ENCODE peak calls at places on chromosomes 5 and 9, in ten cellular contexts. I is HEK293T; S is CD4-positive, alpha-beta memory T cell; J is fibroblast of the conjunctiva; C is hypothalamus; K is naive thymus-derived CD8-positive, alpha-beta T cell; F is effector memory CD8-positive, alpha-beta T cell; B is AG08396; H is HT1080; A is brain pericyte. E is an unnamed sample.

GRCh38 chr9:121736964-121737462 is 85.6 kb downstream of the DAB2IP start:
- DNase-seq in I (peak), S (no peak), J (no peak), C (no peak), K (no peak), F (no peak), B (peak), H (no peak), A (no peak), E (no peak)

GRCh38 chr5:59560553-59560952 is 333.0 kb downstream of the PDE4D start:
- DNase-seq in I (no peak), S (no peak), J (no peak), C (no peak), K (no peak), F (no peak), B (no peak), H (peak), A (no peak), E (no peak)

GRCh38 chr5:37940931-37941623 is 101.2 kb upstream of the GDNF start:
- DNase-seq in I (no peak), S (no peak), J (no peak), C (no peak), K (no peak), F (no peak), B (no peak), H (peak), A (no peak), E (no peak)

GRCh38 chr9:134403682-134404301 is 77.5 kb downstream of the RXRA start:
- DNase-seq in I (no peak), S (peak), J (peak), C (peak), K (peak), F (peak), B (peak), H (peak), A (no peak), E (no peak)

GRCh38 chr9:129626944-129627297 is 958 bp downstream of the NTMT1 start:
- DNase-seq in I (no peak), S (peak), J (no peak), C (no peak), K (no peak), F (no peak), B (peak), H (peak), A (no peak), E (no peak)

GRCh38 chr5:90227688-90228087 is 181.9 kb downstream of the CETN3 start:
- DNase-seq in I (no peak), S (no peak), J (no peak), C (no peak), K (no peak), F (no peak), B (no peak), H (no peak), A (no peak), E (no peak)

GRCh38 chr9:27851858-27852257 is 278.6 kb upstream of the C9orf72 start:
- DNase-seq in I (no peak), S (no peak), J (no peak), C (no peak), K (no peak), F (no peak), B (no peak), H (no peak), A (no peak), E (no peak)

GRCh38 chr5:172870807-172871431 is 36.9 kb downstream of the ERGIC1 start:
- DNase-seq in I (no peak), S (no peak), J (no peak), C (peak), K (no peak), F (no peak), B (no peak), H (no peak), A (no peak), E (no peak)

GRCh38 chr5:82952326-82952725 is 124.9 kb downstream of the TMEM167A start:
- DNase-seq in I (no peak), S (no peak), J (no peak), C (no peak), K (no peak), F (no peak), B (no peak), H (peak), A (no peak), E (no peak)

GRCh38 chr5:133406632-133407276 is 205.6 kb downstream of the FSTL4 start:
- DNase-seq in I (no peak), S (no peak), J (no peak), C (no peak), K (no peak), F (no peak), B (no peak), H (no peak), A (no peak), E (no peak)

GRCh38 chr5:85985167-85985566 is 632.6 kb upstream of the COX7C start:
- DNase-seq in I (no peak), S (no peak), J (no peak), C (no peak), K (no peak), F (no peak), B (no peak), H (no peak), A (no peak), E (no peak)

GRCh38 chr9:35756743-35757526 is 2.9 kb upstream of the MSMP start:
- DNase-seq in I (no peak), S (peak), J (no peak), C (peak), K (peak), F (peak), B (peak), H (no peak), A (no peak), E (peak)

GRCh38 chr9:125524522-125524921 is 182.5 kb downstream of the MAPKAP1 start:
- DNase-seq in I (no peak), S (no peak), J (no peak), C (no peak), K (no peak), F (no peak), B (no peak), H (peak), A (no peak), E (no peak)

GRCh38 chr9:447230-448025 is 232.8 kb downstream of the DOCK8 start:
- DNase-seq in I (no peak), S (peak), J (no peak), C (no peak), K (peak), F (peak), B (no peak), H (peak), A (no peak), E (peak)

GRCh38 chr5:149932445-149933350 is 11.9 kb downstream of the PDE6A start:
- DNase-seq in I (no peak), S (no peak), J (no peak), C (no peak), K (no peak), F (no peak), B (no peak), H (no peak), A (no peak), E (no peak)

GRCh38 chr9:131263701-131264100 is 12.6 kb downstream of the FAM78A start:
- DNase-seq in I (no peak), S (no peak), J (no peak), C (no peak), K (no peak), F (no peak), B (no peak), H (no peak), A (no peak), E (no peak)

GRCh38 chr5:136036991-136037705 is 8.4 kb downstream of the TGFBI start:
- DNase-seq in I (no peak), S (peak), J (no peak), C (no peak), K (no peak), F (peak), B (no peak), H (peak), A (no peak), E (no peak)

GRCh38 chr5:148352696-148353095 is 17.3 kb downstream of the SPINK9 start:
- DNase-seq in I (no peak), S (no peak), J (no peak), C (no peak), K (no peak), F (no peak), B (no peak), H (no peak), A (no peak), E (no peak)

GRCh38 chr5:170426149-170426767 is 37.1 kb upstream of the KCNMB1 start:
- DNase-seq in I (no peak), S (no peak), J (no peak), C (no peak), K (no peak), F (no peak), B (no peak), H (no peak), A (no peak), E (no peak)

GRCh38 chr9:116331241-116331640 is 177.7 kb downstream of the PAPPA start:
- DNase-seq in I (no peak), S (no peak), J (no peak), C (no peak), K (no peak), F (no peak), B (no peak), H (no peak), A (no peak), E (no peak)

GRCh38 chr9:21744320-21744719 is 58.1 kb upstream of the MTAP start:
- DNase-seq in I (no peak), S (no peak), J (no peak), C (no peak), K (no peak), F (no peak), B (no peak), H (no peak), A (no peak), E (no peak)

GRCh38 chr9:75200892-75201470 is 112.7 kb downstream of the OSTF1 start:
- DNase-seq in I (peak), S (peak), J (peak), C (no peak), K (no peak), F (peak), B (peak), H (peak), A (no peak), E (peak)

GRCh38 chr9:18857769-18858168 is 175.2 kb downstream of the SAXO1 start:
- DNase-seq in I (no peak), S (no peak), J (peak), C (no peak), K (no peak), F (no peak), B (no peak), H (peak), A (no peak), E (no peak)

GRCh38 chr5:133467325-133467700 is 145.0 kb downstream of the FSTL4 start:
- DNase-seq in I (no peak), S (peak), J (no peak), C (no peak), K (no peak), F (peak), B (no peak), H (no peak), A (peak), E (no peak)

GRCh38 chr5:56986631-56986957 is 34.7 kb upstream of the MIER3 start:
- DNase-seq in I (no peak), S (no peak), J (no peak), C (no peak), K (no peak), F (no peak), B (no peak), H (no peak), A (no peak), E (no peak)

GRCh38 chr9:72791436-72791835 is 161.4 kb downstream of the ALDH1A1 start:
- DNase-seq in I (no peak), S (no peak), J (no peak), C (no peak), K (no peak), F (no peak), B (no peak), H (no peak), A (no peak), E (no peak)

GRCh38 chr9:9919174-9919573 is 693.6 kb downstream of the PTPRD start:
- DNase-seq in I (no peak), S (no peak), J (no peak), C (no peak), K (no peak), F (no peak), B (no peak), H (no peak), A (no peak), E (no peak)

GRCh38 chr5:128304121-128304520 is 220.6 kb downstream of the SLC12A2 start:
- DNase-seq in I (no peak), S (no peak), J (peak), C (no peak), K (no peak), F (no peak), B (no peak), H (peak), A (no peak), E (no peak)

GRCh38 chr5:51495672-51496071 is 112.4 kb downstream of the ISL1 start:
- DNase-seq in I (no peak), S (no peak), J (no peak), C (no peak), K (no peak), F (no peak), B (no peak), H (peak), A (no peak), E (no peak)

GRCh38 chr9:134205636-134206316 is 41.4 kb upstream of the RNU6ATAC start:
- DNase-seq in I (no peak), S (no peak), J (peak), C (peak), K (no peak), F (no peak), B (no peak), H (peak), A (no peak), E (no peak)

GRCh38 chr5:56128166-56128565 is 105.0 kb downstream of the ANKRD55 start:
- DNase-seq in I (no peak), S (no peak), J (no peak), C (no peak), K (no peak), F (no peak), B (no peak), H (no peak), A (no peak), E (no peak)

GRCh38 chr5:62143268-62144229 is 162.5 kb upstream of the KIF2A start:
- DNase-seq in I (peak), S (no peak), J (peak), C (peak), K (no peak), F (no peak), B (peak), H (peak), A (no peak), E (no peak)

GRCh38 chr9:18507151-18507550 is 33.2 kb downstream of the ADAMTSL1 start:
- DNase-seq in I (no peak), S (no peak), J (no peak), C (no peak), K (no peak), F (no peak), B (no peak), H (no peak), A (no peak), E (no peak)

GRCh38 chr9:120257483-120257882 is 322.5 kb downstream of the CDK5RAP2 start:
- DNase-seq in I (no peak), S (no peak), J (no peak), C (no peak), K (no peak), F (no peak), B (no peak), H (peak), A (no peak), E (no peak)

GRCh38 chr9:129446828-129447550 is 173.9 kb downstream of the C9orf50 start:
- DNase-seq in I (no peak), S (no peak), J (no peak), C (peak), K (no peak), F (no peak), B (no peak), H (peak), A (no peak), E (no peak)

GRCh38 chr9:133976888-133977287 is 15.2 kb downstream of the VAV2 start:
- DNase-seq in I (no peak), S (no peak), J (no peak), C (no peak), K (no peak), F (no peak), B (no peak), H (no peak), A (no peak), E (no peak)

GRCh38 chr9:90773593-90773992 is 28.0 kb upstream of the SYK start:
- DNase-seq in I (peak), S (no peak), J (no peak), C (no peak), K (no peak), F (no peak), B (peak), H (no peak), A (no peak), E (no peak)